ENCODE peak calls at places on chromosome 4, in four cellular contexts. Q is cardiac fibroblast, H is BE2C, J is neural crest cell. L is an unnamed sample.
A peak's percentile ranks its signal among the peaks of the same experiment; 100 is the strongest.

GRCh38 chr4:177125656-177126055 is 184.0 kb upstream of the NEIL3 start:
- DNase-seq in J (no peak), H (no peak), Q (no peak), L (no peak)

GRCh38 chr4:76270776-76271175 is 19.3 kb downstream of the FAM47E start:
- DNase-seq in Q (no peak), J (no peak), H (no peak), L (no peak)

GRCh38 chr4:147370881-147371280 is 110.0 kb upstream of the EDNRA start:
- DNase-seq in J (no peak), Q (no peak), H (no peak), L (no peak)

GRCh38 chr4:2806392-2807355 is 13.8 kb downstream of the SH3BP2 start:
- DNase-seq in H (no peak), Q (peak; percentile 84), J (no peak), L (no peak)

GRCh38 chr4:151471728-151472127 is 62.8 kb downstream of the FHIP1A start:
- DNase-seq in H (no peak), Q (no peak), J (no peak), L (no peak)

GRCh38 chr4:58225460-58225859 is 1115.3 kb upstream of the IGFBP7 start:
- DNase-seq in H (no peak), J (no peak), Q (no peak), L (no peak)

GRCh38 chr4:3305610-3306371 is 13.0 kb downstream of the RGS12 start:
- DNase-seq in J (no peak), Q (peak; percentile 51), H (peak; percentile 4), L (no peak)

GRCh38 chr4:76011700-76012387 is 4.5 kb upstream of the CXCL9 start:
- DNase-seq in H (no peak), J (no peak), Q (peak; percentile 71), L (no peak)

GRCh38 chr4:90419124-90419711 is 292.0 kb downstream of the CCSER1 start:
- DNase-seq in J (no peak), H (no peak), Q (peak; percentile 33), L (no peak)

GRCh38 chr4:37674446-37674845 is 11.7 kb downstream of the RELL1 start:
- DNase-seq in J (no peak), Q (no peak), H (no peak), L (no peak)

GRCh38 chr4:76548704-76549103 is 113.7 kb downstream of the SHROOM3 start:
- DNase-seq in H (no peak), J (no peak), Q (no peak), L (no peak)

GRCh38 chr4:102715057-102715456 is 45.7 kb downstream of the MANBA start:
- DNase-seq in H (no peak), Q (no peak), J (no peak), L (no peak)

GRCh38 chr4:98851806-98852205 is 77.1 kb downstream of the EIF4E start:
- DNase-seq in H (no peak), J (no peak), Q (peak; percentile 55), L (no peak)

GRCh38 chr4:110900206-110900769 is 277.4 kb upstream of the PITX2 start:
- DNase-seq in Q (no peak), J (no peak), H (no peak), L (no peak)

GRCh38 chr4:164807611-164808010 is 53.7 kb downstream of the SMIM31 start:
- DNase-seq in H (no peak), Q (no peak), J (no peak), L (no peak)

GRCh38 chr4:78863254-78863869 is 75.9 kb downstream of the PAQR3 start:
- DNase-seq in J (no peak), H (no peak), Q (no peak), L (no peak)